ENCODE peak calls at places on chromosome 1, in four cellular contexts. X, W, U and Q are unnamed samples.
A peak's percentile ranks its signal among the peaks of the same experiment; 100 is the strongest.

GRCh38 chr1:14677291-14677690 is 78.8 kb downstream of the KAZN start:
- DNase-seq in X (no peak), W (no peak), U (no peak), Q (no peak)

GRCh38 chr1:20724364-20725188 is 6.8 kb upstream of the KIF17 start:
- DNase-seq in X (peak; percentile 15), W (no peak), U (no peak), Q (no peak)

GRCh38 chr1:63523738-63524137 is 413 bp downstream of the EFCAB7 start:
- DNase-seq in X (peak; percentile 7), W (no peak), U (no peak), Q (no peak)

GRCh38 chr1:170586321-170586855 is 54.4 kb downstream of the GORAB start:
- DNase-seq in X (no peak), W (no peak), U (no peak), Q (no peak)

GRCh38 chr1:24709748-24710416 is 35.4 kb upstream of the CLIC4 start:
- DNase-seq in X (no peak), W (no peak), U (no peak), Q (no peak)

GRCh38 chr1:85406887-85407593 is 57.9 kb downstream of the DDAH1 start:
- DNase-seq in X (no peak), W (peak; percentile 69), U (no peak), Q (peak; percentile 50)

GRCh38 chr1:110777228-110777627 is 95.7 kb upstream of the CD53 start:
- DNase-seq in X (no peak), W (no peak), U (no peak), Q (no peak)

GRCh38 chr1:45876000-45876399 is 72.6 kb downstream of the MAST2 start:
- DNase-seq in X (no peak), W (no peak), U (no peak), Q (no peak)

GRCh38 chr1:98251497-98251896 is 330.7 kb upstream of the DPYD start:
- DNase-seq in X (no peak), W (no peak), U (no peak), Q (no peak)

GRCh38 chr1:168085401-168085872 is 51.3 kb downstream of the GPR161 start:
- DNase-seq in X (no peak), W (no peak), U (no peak), Q (no peak)

GRCh38 chr1:102858695-102859094 is 249.6 kb downstream of the COL11A1 start:
- DNase-seq in X (no peak), W (no peak), U (no peak), Q (no peak)

GRCh38 chr1:235018720-235019444 is 109.8 kb downstream of the TOMM20 start:
- DNase-seq in X (no peak), W (no peak), U (no peak), Q (no peak)

GRCh38 chr1:162230096-162230495 is 146.6 kb downstream of the SPATA46 start:
- DNase-seq in X (no peak), W (no peak), U (no peak), Q (no peak)

GRCh38 chr1:205775717-205776056 is 405 bp upstream of the RAB29 start:
- DNase-seq in X (no peak), W (no peak), U (no peak), Q (peak; percentile 17)

GRCh38 chr1:48249868-48250267 is 27.4 kb downstream of the SLC5A9 start:
- DNase-seq in X (no peak), W (no peak), U (no peak), Q (no peak)

GRCh38 chr1:224085421-224086108 is 28.3 kb upstream of the FBXO28 start:
- DNase-seq in X (no peak), W (no peak), U (no peak), Q (no peak)

GRCh38 chr1:232568331-232568852 is 61.5 kb downstream of the SIPA1L2 start:
- DNase-seq in X (no peak), W (no peak), U (no peak), Q (no peak)

GRCh38 chr1:42305639-42306038 is 29.4 kb downstream of the FOXJ3 start:
- DNase-seq in X (no peak), W (no peak), U (no peak), Q (no peak)

GRCh38 chr1:80363689-80364475 is 1357.4 kb upstream of the ADGRL4 start:
- DNase-seq in X (no peak), W (no peak), U (no peak), Q (no peak)

GRCh38 chr1:111332190-111332589 is 41.5 kb downstream of the CHIA start:
- DNase-seq in X (no peak), W (no peak), U (peak; percentile 46), Q (no peak)

GRCh38 chr1:199071080-199071479 is 432.2 kb downstream of the PTPRC start:
- DNase-seq in X (no peak), W (no peak), U (no peak), Q (no peak)

GRCh38 chr1:118931876-118932275 is 56.3 kb downstream of the TBX15 start:
- DNase-seq in X (no peak), W (no peak), U (no peak), Q (no peak)

GRCh38 chr1:209080170-209080781 is 503.2 kb upstream of the CAMK1G start:
- DNase-seq in X (no peak), W (no peak), U (no peak), Q (peak; percentile 59)

GRCh38 chr1:145962157-145963102 is 1.9 kb downstream of the ANKRD34A start:
- DNase-seq in X (peak; percentile 68), W (no peak), U (no peak), Q (no peak)

GRCh38 chr1:117060441-117061317 is 553 bp downstream of the TTF2 start:
- DNase-seq in X (peak; percentile 61), W (peak; percentile 38), U (peak; percentile 31), Q (peak; percentile 71)

GRCh38 chr1:153610334-153611023 is 2.5 kb downstream of the S100A16 start:
- DNase-seq in X (no peak), W (no peak), U (no peak), Q (no peak)

GRCh38 chr1:163870666-163871065 is 548.9 kb downstream of the NUF2 start:
- DNase-seq in X (no peak), W (no peak), U (no peak), Q (no peak)

GRCh38 chr1:12144236-12144635 is 22.6 kb upstream of the TNFRSF1B start:
- DNase-seq in X (no peak), W (no peak), U (no peak), Q (no peak)

GRCh38 chr1:224373008-224373590 is 16.4 kb downstream of the CNIH4 start:
- DNase-seq in X (no peak), W (no peak), U (no peak), Q (no peak)

GRCh38 chr1:38578444-38578951 is 281.1 kb downstream of the RRAGC start:
- DNase-seq in X (no peak), W (no peak), U (no peak), Q (no peak)

GRCh38 chr1:80083892-80084291 is 1077.4 kb upstream of the ADGRL4 start:
- DNase-seq in X (no peak), W (peak; percentile 0), U (no peak), Q (peak; percentile 20)

GRCh38 chr1:21012937-21013336 is 163.8 kb downstream of the EIF4G3 start:
- DNase-seq in X (peak; percentile 66), W (no peak), U (no peak), Q (no peak)

GRCh38 chr1:16236091-16236494 is 890 bp downstream of the CPLANE2 start:
- DNase-seq in X (peak; percentile 82), W (peak; percentile 35), U (peak; percentile 38), Q (peak; percentile 72)
- TF ChIP-seq PBX3 in X (no peak), W (no peak), U (no peak), Q (no peak)

GRCh38 chr1:218476385-218476784 is 131.2 kb downstream of the TGFB2 start:
- DNase-seq in X (no peak), W (peak; percentile 35), U (no peak), Q (peak; percentile 88)
- TF ChIP-seq PBX3 in X (peak; percentile 94), W (no peak), U (no peak), Q (no peak)

GRCh38 chr1:244409648-244410164 is 42.0 kb downstream of the ADSS2 start:
- DNase-seq in X (no peak), W (no peak), U (peak; percentile 55), Q (no peak)

GRCh38 chr1:244400974-244401373 is 50.7 kb downstream of the ADSS2 start:
- DNase-seq in X (no peak), W (no peak), U (no peak), Q (no peak)

GRCh38 chr1:244403431-244403830 is 48.3 kb downstream of the ADSS2 start:
- DNase-seq in X (no peak), W (no peak), U (no peak), Q (no peak)

GRCh38 chr1:244412116-244412639 is 39.5 kb downstream of the ADSS2 start:
- DNase-seq in X (no peak), W (no peak), U (no peak), Q (no peak)

GRCh38 chr1:244406337-244406736 is 45.4 kb downstream of the ADSS2 start:
- DNase-seq in X (no peak), W (no peak), U (peak; percentile 66), Q (no peak)
- TF ChIP-seq PBX3 in X (no peak), W (no peak), U (peak; percentile 79), Q (no peak)

GRCh38 chr1:156717411-156717810 is 10.9 kb upstream of the METTL25B start:
- DNase-seq in X (no peak), W (no peak), U (no peak), Q (no peak)
- TF ChIP-seq PBX3 in X (no peak), W (no peak), U (no peak), Q (no peak)

GRCh38 chr1:57633881-57634280 is 210.0 kb upstream of the DAB1 start:
- DNase-seq in X (no peak), W (no peak), U (no peak), Q (no peak)
- TF ChIP-seq PBX3 in X (no peak), W (no peak), U (no peak), Q (no peak)

DNA sequence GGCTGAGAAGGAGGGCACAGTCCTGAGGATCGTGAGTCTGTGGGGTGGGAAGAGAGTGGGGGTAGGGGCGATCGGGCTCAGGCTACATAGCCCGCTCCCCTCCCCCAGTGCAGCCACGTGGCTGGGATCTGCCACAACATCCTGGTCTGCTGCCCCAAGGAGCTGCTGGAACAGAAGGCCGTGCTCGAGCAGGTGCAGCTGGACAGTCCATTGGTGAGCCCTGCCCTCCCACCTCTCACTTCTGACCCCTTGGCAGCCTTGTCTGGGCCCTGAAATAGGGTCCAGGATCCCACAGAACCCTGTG is 5.0 kb downstream of the CNKSR1 start:
- DNase-seq in X (no peak), W (no peak), U (no peak), Q (no peak)
- TF ChIP-seq PBX3 in X (no peak), W (no peak), U (no peak), Q (no peak)

GRCh38 chr1:58768971-58769808 is 14.7 kb downstream of the JUN start:
- DNase-seq in X (peak; percentile 73), W (peak; percentile 56), U (no peak), Q (peak; percentile 49)
- TF ChIP-seq PBX3 in X (no peak), W (no peak), U (no peak), Q (no peak)

GRCh38 chr1:54311506-54311905 is 94.7 kb downstream of the SSBP3 start:
- DNase-seq in X (no peak), W (no peak), U (no peak), Q (no peak)
- TF ChIP-seq PBX3 in X (no peak), W (no peak), U (no peak), Q (no peak)